ENCODE peak calls at places on chromosomes 11 and 22, in ten cellular contexts. One of them, this sample, is unnamed. For H3K9me3 and H3K4me1, the result is how much of the 10 kb centered on the place peaks cover.

GRCh38 chr22:28139993-28140392 is 220.9 kb upstream of the PITPNB start:
- DNase-seq in CD8-positive, alpha-beta memory T cell: no peak
- DNase-seq in neural progenitor cell: no peak
- DNase-seq in left ventricle myocardium inferior: no peak
- DNase-seq in pancreas: no peak
- DNase-seq in cardiac muscle cell: peak
- DNase-seq in right lobe of liver: no peak
- DNase-seq in A549: no peak
- DNase-seq in adipocyte: peak
- DNase-seq in upper lobe of left lung: no peak
- DNase-seq in this sample: no peak

GRCh38 chr11:133082453-133082781 is 449.9 kb downstream of the OPCML start:
- DNase-seq in upper lobe of left lung: no peak
- DNase-seq in neural progenitor cell: peak
- DNase-seq in right lobe of liver: peak
- DNase-seq in cardiac muscle cell: peak
- DNase-seq in A549: no peak
- DNase-seq in CD8-positive, alpha-beta memory T cell: no peak
- DNase-seq in pancreas: peak
- DNase-seq in adipocyte: peak
- DNase-seq in left ventricle myocardium inferior: peak
- DNase-seq in this sample: peak

GRCh38 chr11:96061730-96062524 is 138.0 kb upstream of the MTMR2 start:
- DNase-seq in pancreas: no peak
- DNase-seq in CD8-positive, alpha-beta memory T cell: peak
- DNase-seq in cardiac muscle cell: no peak
- DNase-seq in upper lobe of left lung: no peak
- DNase-seq in right lobe of liver: no peak
- DNase-seq in A549: no peak
- DNase-seq in neural progenitor cell: no peak
- DNase-seq in adipocyte: peak
- DNase-seq in left ventricle myocardium inferior: no peak
- DNase-seq in this sample: no peak

GRCh38 chr11:70430122-70430521 is 31.8 kb downstream of the CTTN start:
- DNase-seq in adipocyte: no peak
- DNase-seq in left ventricle myocardium inferior: no peak
- DNase-seq in A549: no peak
- DNase-seq in neural progenitor cell: no peak
- DNase-seq in upper lobe of left lung: no peak
- DNase-seq in cardiac muscle cell: no peak
- DNase-seq in pancreas: no peak
- DNase-seq in right lobe of liver: no peak
- DNase-seq in CD8-positive, alpha-beta memory T cell: no peak
- DNase-seq in this sample: no peak

GRCh38 chr11:34916810-34917780 is 677 bp downstream of the PDHX start:
- DNase-seq in upper lobe of left lung: no peak
- DNase-seq in cardiac muscle cell: peak
- DNase-seq in left ventricle myocardium inferior: no peak
- DNase-seq in adipocyte: peak
- DNase-seq in A549: peak
- DNase-seq in right lobe of liver: no peak
- DNase-seq in CD8-positive, alpha-beta memory T cell: no peak
- DNase-seq in pancreas: no peak
- DNase-seq in neural progenitor cell: no peak
- DNase-seq in this sample: no peak

GRCh38 chr11:76709259-76709658 is 38.7 kb upstream of the LRRC32 start:
- DNase-seq in adipocyte: no peak
- DNase-seq in pancreas: no peak
- DNase-seq in upper lobe of left lung: no peak
- DNase-seq in A549: no peak
- DNase-seq in neural progenitor cell: no peak
- DNase-seq in CD8-positive, alpha-beta memory T cell: no peak
- DNase-seq in left ventricle myocardium inferior: no peak
- DNase-seq in right lobe of liver: no peak
- DNase-seq in cardiac muscle cell: no peak
- DNase-seq in this sample: no peak

GRCh38 chr22:37176464-37177061 is 11.5 kb downstream of the C1QTNF6 start:
- DNase-seq in adipocyte: peak
- DNase-seq in right lobe of liver: peak
- DNase-seq in CD8-positive, alpha-beta memory T cell: no peak
- DNase-seq in pancreas: peak
- DNase-seq in cardiac muscle cell: peak
- DNase-seq in left ventricle myocardium inferior: peak
- DNase-seq in upper lobe of left lung: peak
- DNase-seq in neural progenitor cell: no peak
- DNase-seq in A549: no peak
- DNase-seq in this sample: peak

GRCh38 chr11:60345489-60345888 is 18.4 kb downstream of the MS4A6E start:
- DNase-seq in neural progenitor cell: peak
- DNase-seq in upper lobe of left lung: peak
- DNase-seq in left ventricle myocardium inferior: no peak
- DNase-seq in CD8-positive, alpha-beta memory T cell: no peak
- DNase-seq in cardiac muscle cell: peak
- DNase-seq in A549: no peak
- DNase-seq in right lobe of liver: no peak
- DNase-seq in pancreas: peak
- DNase-seq in adipocyte: no peak
- DNase-seq in this sample: peak

GRCh38 chr11:73405146-73405510 is 28.9 kb downstream of the RELT start:
- DNase-seq in left ventricle myocardium inferior: no peak
- DNase-seq in CD8-positive, alpha-beta memory T cell: no peak
- DNase-seq in upper lobe of left lung: no peak
- DNase-seq in cardiac muscle cell: no peak
- DNase-seq in A549: no peak
- DNase-seq in pancreas: no peak
- DNase-seq in neural progenitor cell: no peak
- DNase-seq in right lobe of liver: no peak
- DNase-seq in adipocyte: no peak
- DNase-seq in this sample: no peak

GRCh38 chr11:7579226-7579825 is 65.5 kb downstream of the PPFIBP2 start:
- DNase-seq in adipocyte: peak
- DNase-seq in upper lobe of left lung: no peak
- DNase-seq in A549: no peak
- DNase-seq in neural progenitor cell: no peak
- DNase-seq in pancreas: no peak
- DNase-seq in right lobe of liver: no peak
- DNase-seq in CD8-positive, alpha-beta memory T cell: no peak
- DNase-seq in cardiac muscle cell: peak
- DNase-seq in left ventricle myocardium inferior: no peak
- DNase-seq in this sample: no peak

GRCh38 chr11:73342633-73343032 is 33.6 kb upstream of the RELT start:
- DNase-seq in right lobe of liver: no peak
- DNase-seq in pancreas: no peak
- DNase-seq in cardiac muscle cell: no peak
- DNase-seq in adipocyte: no peak
- DNase-seq in left ventricle myocardium inferior: no peak
- DNase-seq in neural progenitor cell: peak
- DNase-seq in A549: no peak
- DNase-seq in upper lobe of left lung: no peak
- DNase-seq in CD8-positive, alpha-beta memory T cell: no peak
- DNase-seq in this sample: no peak

GRCh38 chr11:105315287-105315686 is 175.7 kb upstream of the CARD18 start:
- DNase-seq in neural progenitor cell: peak
- DNase-seq in pancreas: no peak
- DNase-seq in left ventricle myocardium inferior: no peak
- DNase-seq in upper lobe of left lung: no peak
- DNase-seq in A549: no peak
- DNase-seq in right lobe of liver: no peak
- DNase-seq in adipocyte: no peak
- DNase-seq in CD8-positive, alpha-beta memory T cell: no peak
- DNase-seq in cardiac muscle cell: no peak
- DNase-seq in this sample: no peak

GRCh38 chr22:42721045-42721434 is 370 bp upstream of the A4GALT start:
- DNase-seq in CD8-positive, alpha-beta memory T cell: no peak
- DNase-seq in right lobe of liver: no peak
- DNase-seq in neural progenitor cell: peak
- DNase-seq in adipocyte: peak
- DNase-seq in pancreas: no peak
- DNase-seq in upper lobe of left lung: no peak
- DNase-seq in A549: no peak
- DNase-seq in left ventricle myocardium inferior: no peak
- DNase-seq in cardiac muscle cell: peak
- DNase-seq in this sample: no peak

GRCh38 chr22:43722444-43722843 is 89.7 kb downstream of the EFCAB6 start:
- DNase-seq in neural progenitor cell: no peak
- DNase-seq in pancreas: no peak
- DNase-seq in upper lobe of left lung: no peak
- DNase-seq in adipocyte: no peak
- DNase-seq in A549: no peak
- DNase-seq in left ventricle myocardium inferior: no peak
- DNase-seq in CD8-positive, alpha-beta memory T cell: no peak
- DNase-seq in right lobe of liver: no peak
- DNase-seq in cardiac muscle cell: no peak
- DNase-seq in this sample: no peak

GRCh38 chr11:134560066-134560465 is 148.0 kb upstream of the B3GAT1 start:
- DNase-seq in cardiac muscle cell: no peak
- DNase-seq in left ventricle myocardium inferior: no peak
- DNase-seq in pancreas: no peak
- DNase-seq in neural progenitor cell: no peak
- DNase-seq in right lobe of liver: peak
- DNase-seq in adipocyte: no peak
- DNase-seq in CD8-positive, alpha-beta memory T cell: no peak
- DNase-seq in A549: no peak
- DNase-seq in upper lobe of left lung: peak
- DNase-seq in this sample: peak

GRCh38 chr22:34004058-34004457 is 83.8 kb upstream of the LARGE1 start:
- DNase-seq in upper lobe of left lung: no peak
- DNase-seq in pancreas: no peak
- DNase-seq in cardiac muscle cell: no peak
- DNase-seq in left ventricle myocardium inferior: no peak
- DNase-seq in CD8-positive, alpha-beta memory T cell: no peak
- DNase-seq in A549: no peak
- DNase-seq in right lobe of liver: peak
- DNase-seq in neural progenitor cell: no peak
- DNase-seq in adipocyte: no peak
- DNase-seq in this sample: no peak
- H3K9me3 ChIP-seq in upper lobe of left lung: under half
- H3K9me3 ChIP-seq in pancreas: under half
- H3K9me3 ChIP-seq in cardiac muscle cell: under half
- H3K9me3 ChIP-seq in left ventricle myocardium inferior: under half
- H3K9me3 ChIP-seq in CD8-positive, alpha-beta memory T cell: under half
- H3K9me3 ChIP-seq in A549: under half
- H3K9me3 ChIP-seq in right lobe of liver: under half
- H3K9me3 ChIP-seq in neural progenitor cell: under half
- H3K9me3 ChIP-seq in adipocyte: under half
- H3K9me3 ChIP-seq in this sample: under half

GRCh38 chr11:9747229-9747628 is 83.4 kb downstream of the SWAP70 start:
- DNase-seq in cardiac muscle cell: no peak
- DNase-seq in upper lobe of left lung: no peak
- DNase-seq in adipocyte: no peak
- DNase-seq in pancreas: no peak
- DNase-seq in A549: no peak
- DNase-seq in CD8-positive, alpha-beta memory T cell: no peak
- DNase-seq in right lobe of liver: no peak
- DNase-seq in neural progenitor cell: no peak
- DNase-seq in left ventricle myocardium inferior: no peak
- DNase-seq in this sample: no peak
- H3K4me1 ChIP-seq in cardiac muscle cell: under half
- H3K4me1 ChIP-seq in upper lobe of left lung: under half
- H3K4me1 ChIP-seq in adipocyte: under half
- H3K4me1 ChIP-seq in pancreas: under half
- H3K4me1 ChIP-seq in A549: under half
- H3K4me1 ChIP-seq in CD8-positive, alpha-beta memory T cell: under half
- H3K4me1 ChIP-seq in right lobe of liver: under half
- H3K4me1 ChIP-seq in neural progenitor cell: under half
- H3K4me1 ChIP-seq in left ventricle myocardium inferior: under half
- H3K4me1 ChIP-seq in this sample: under half

GRCh38 chr11:2645779-2646118 is 54.0 kb downstream of the KCNQ1OT1 start:
- DNase-seq in cardiac muscle cell: no peak
- DNase-seq in pancreas: no peak
- DNase-seq in A549: no peak
- DNase-seq in CD8-positive, alpha-beta memory T cell: no peak
- DNase-seq in upper lobe of left lung: no peak
- DNase-seq in left ventricle myocardium inferior: no peak
- DNase-seq in neural progenitor cell: no peak
- DNase-seq in adipocyte: no peak
- DNase-seq in right lobe of liver: no peak
- DNase-seq in this sample: no peak

GRCh38 chr11:2647167-2647566 is 52.6 kb downstream of the KCNQ1OT1 start:
- DNase-seq in left ventricle myocardium inferior: no peak
- DNase-seq in right lobe of liver: no peak
- DNase-seq in CD8-positive, alpha-beta memory T cell: no peak
- DNase-seq in cardiac muscle cell: no peak
- DNase-seq in A549: no peak
- DNase-seq in neural progenitor cell: no peak
- DNase-seq in pancreas: no peak
- DNase-seq in adipocyte: no peak
- DNase-seq in upper lobe of left lung: no peak
- DNase-seq in this sample: no peak

GRCh38 chr11:2643746-2644145 is 56.0 kb downstream of the KCNQ1OT1 start:
- DNase-seq in right lobe of liver: no peak
- DNase-seq in upper lobe of left lung: no peak
- DNase-seq in A549: no peak
- DNase-seq in CD8-positive, alpha-beta memory T cell: no peak
- DNase-seq in neural progenitor cell: no peak
- DNase-seq in adipocyte: no peak
- DNase-seq in pancreas: no peak
- DNase-seq in cardiac muscle cell: no peak
- DNase-seq in left ventricle myocardium inferior: no peak
- DNase-seq in this sample: no peak

GRCh38 chr11:2644844-2645778 is 54.7 kb downstream of the KCNQ1OT1 start:
- DNase-seq in neural progenitor cell: no peak
- DNase-seq in CD8-positive, alpha-beta memory T cell: no peak
- DNase-seq in cardiac muscle cell: no peak
- DNase-seq in pancreas: no peak
- DNase-seq in upper lobe of left lung: no peak
- DNase-seq in A549: no peak
- DNase-seq in left ventricle myocardium inferior: no peak
- DNase-seq in adipocyte: no peak
- DNase-seq in right lobe of liver: no peak
- DNase-seq in this sample: no peak

DNA sequence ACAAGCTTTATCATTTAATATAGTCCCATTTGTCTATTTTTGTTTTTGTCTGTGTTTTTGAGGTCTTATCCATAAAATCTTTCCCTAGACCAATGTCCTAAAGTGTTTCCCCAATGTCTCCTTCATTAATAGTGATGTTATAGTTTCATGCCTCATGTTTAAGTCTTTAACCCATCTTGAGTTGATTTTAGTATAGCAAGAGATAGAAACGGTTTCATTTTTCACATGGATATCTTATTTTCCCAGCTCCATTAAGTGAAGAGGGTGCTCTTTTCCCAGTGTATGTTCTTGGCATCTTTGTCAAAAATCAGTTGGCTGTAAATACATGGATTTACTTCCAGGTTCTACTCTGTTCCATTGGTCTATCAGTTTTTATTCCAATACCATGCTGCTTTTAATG is 58.2 kb downstream of the KCNQ1OT1 start:
- DNase-seq in adipocyte: no peak
- DNase-seq in CD8-positive, alpha-beta memory T cell: no peak
- DNase-seq in upper lobe of left lung: no peak
- DNase-seq in neural progenitor cell: no peak
- DNase-seq in right lobe of liver: no peak
- DNase-seq in left ventricle myocardium inferior: no peak
- DNase-seq in A549: no peak
- DNase-seq in pancreas: no peak
- DNase-seq in cardiac muscle cell: no peak
- DNase-seq in this sample: no peak
- H3K9me3 ChIP-seq in adipocyte: half or more
- H3K9me3 ChIP-seq in CD8-positive, alpha-beta memory T cell: under half
- H3K9me3 ChIP-seq in upper lobe of left lung: half or more
- H3K9me3 ChIP-seq in neural progenitor cell: under half
- H3K9me3 ChIP-seq in right lobe of liver: under half
- H3K9me3 ChIP-seq in left ventricle myocardium inferior: half or more
- H3K9me3 ChIP-seq in A549: half or more
- H3K9me3 ChIP-seq in pancreas: under half
- H3K9me3 ChIP-seq in cardiac muscle cell: under half
- H3K9me3 ChIP-seq in this sample: half or more

GRCh38 chr11:64863381-64864060 is 14.9 kb downstream of the EHD1 start:
- DNase-seq in CD8-positive, alpha-beta memory T cell: no peak
- DNase-seq in pancreas: no peak
- DNase-seq in right lobe of liver: no peak
- DNase-seq in cardiac muscle cell: peak
- DNase-seq in A549: no peak
- DNase-seq in left ventricle myocardium inferior: no peak
- DNase-seq in upper lobe of left lung: no peak
- DNase-seq in neural progenitor cell: peak
- DNase-seq in adipocyte: peak
- DNase-seq in this sample: peak
- H3K4me1 ChIP-seq in CD8-positive, alpha-beta memory T cell: half or more
- H3K4me1 ChIP-seq in pancreas: under half
- H3K4me1 ChIP-seq in right lobe of liver: under half
- H3K4me1 ChIP-seq in cardiac muscle cell: under half
- H3K4me1 ChIP-seq in A549: under half
- H3K4me1 ChIP-seq in left ventricle myocardium inferior: half or more
- H3K4me1 ChIP-seq in upper lobe of left lung: half or more
- H3K4me1 ChIP-seq in neural progenitor cell: under half
- H3K4me1 ChIP-seq in adipocyte: under half
- H3K4me1 ChIP-seq in this sample: half or more